ENCODE peak calls at places on chromosomes 13 and 19, in six cellular contexts. I, E, T, Z, R and J are unnamed samples.

GRCh38 chr13:109897988-109898623 is 111.7 kb upstream of the IRS2 start:
- DNase-seq in I (no peak), E (no peak), T (no peak), Z (no peak), R (no peak), J (no peak)

GRCh38 chr19:372306-372890 is 27.8 kb upstream of the MIER2 start:
- DNase-seq in I (peak; percentile 31), E (no peak), T (no peak), Z (no peak), R (no peak), J (peak; percentile 40)

GRCh38 chr13:34967851-34968562 is 25.9 kb downstream of the NBEA start:
- DNase-seq in I (no peak), E (no peak), T (no peak), Z (no peak), R (no peak), J (no peak)

GRCh38 chr19:7931221-7932061 is 5.5 kb upstream of the CTXN1 start:
- DNase-seq in I (no peak), E (no peak), T (no peak), Z (no peak), R (no peak), J (peak; percentile 87)

GRCh38 chr13:40995997-40996396 is 23.1 kb downstream of the ELF1 start:
- DNase-seq in I (no peak), E (no peak), T (no peak), Z (no peak), R (no peak), J (no peak)

GRCh38 chr13:102351486-102351885 is 50.4 kb downstream of the FGF14 start:
- DNase-seq in I (no peak), E (no peak), T (no peak), Z (no peak), R (no peak), J (no peak)

GRCh38 chr13:77544365-77544764 is 8.9 kb downstream of the SCEL start:
- DNase-seq in I (peak; percentile 38), E (peak; percentile 54), T (no peak), Z (no peak), R (no peak), J (no peak)

GRCh38 chr19:42420055-42420544 is 7.1 kb downstream of the LIPE start:
- DNase-seq in I (peak; percentile 48), E (no peak), T (no peak), Z (peak; percentile 89), R (no peak), J (peak; percentile 87)

GRCh38 chr13:110699148-110700145 is 6.5 kb downstream of the CARS2 start:
- DNase-seq in I (no peak), E (no peak), T (no peak), Z (no peak), R (peak; percentile 55), J (peak; percentile 68)

GRCh38 chr13:35766663-35767062 is 290.2 kb upstream of the MAB21L1 start:
- DNase-seq in I (no peak), E (no peak), T (no peak), Z (no peak), R (no peak), J (no peak)

GRCh38 chr13:80074811-80075210 is 266.1 kb downstream of the SPRY2 start:
- DNase-seq in I (no peak), E (no peak), T (no peak), Z (no peak), R (no peak), J (no peak)

GRCh38 chr19:11382898-11383705 is 1.0 kb downstream of the EPOR start:
- DNase-seq in I (peak; percentile 71), E (no peak), T (no peak), Z (peak; percentile 88), R (peak; percentile 75), J (peak; percentile 91)

GRCh38 chr19:3516675-3517207 is 10.6 kb downstream of the FZR1 start:
- DNase-seq in I (peak; percentile 68), E (no peak), T (no peak), Z (no peak), R (no peak), J (no peak)

GRCh38 chr13:77136902-77137420 is 110.0 kb upstream of the FBXL3 start:
- DNase-seq in I (no peak), E (no peak), T (no peak), Z (no peak), R (no peak), J (no peak)

GRCh38 chr19:9431475-9431874 is 3.9 kb downstream of the ZNF266 start:
- DNase-seq in I (no peak), E (no peak), T (peak; percentile 80), Z (peak; percentile 56), R (no peak), J (no peak)

GRCh38 chr19:3984908-3985642 is at the start of gene EEF2:
- DNase-seq in I (peak; percentile 93), E (peak; percentile 92), T (no peak), Z (peak; percentile 93), R (peak; percentile 92), J (peak; percentile 96)

GRCh38 chr13:43289458-43290255 is 266.3 kb downstream of the DNAJC15 start:
- DNase-seq in I (no peak), E (no peak), T (no peak), Z (no peak), R (no peak), J (no peak)

GRCh38 chr13:27442071-27442647 is 8.2 kb downstream of the MTIF3 start:
- DNase-seq in I (no peak), E (no peak), T (no peak), Z (no peak), R (no peak), J (no peak)

GRCh38 chr13:51091839-51092238 is 19.2 kb downstream of the C13orf42 start:
- DNase-seq in I (no peak), E (no peak), T (no peak), Z (peak; percentile 7), R (no peak), J (no peak)

GRCh38 chr19:10431943-10432735 is 11.8 kb downstream of the PDE4A start:
- DNase-seq in I (peak; percentile 78), E (no peak), T (no peak), Z (peak; percentile 87), R (peak; percentile 82), J (peak; percentile 92)

GRCh38 chr19:10854350-10855089 is 6.3 kb downstream of the C19orf38 start:
- DNase-seq in I (no peak), E (no peak), T (no peak), Z (no peak), R (no peak), J (no peak)

GRCh38 chr13:72637561-72637960 is 89.9 kb downstream of the MZT1 start:
- DNase-seq in I (no peak), E (no peak), T (no peak), Z (no peak), R (no peak), J (no peak)

DNA sequence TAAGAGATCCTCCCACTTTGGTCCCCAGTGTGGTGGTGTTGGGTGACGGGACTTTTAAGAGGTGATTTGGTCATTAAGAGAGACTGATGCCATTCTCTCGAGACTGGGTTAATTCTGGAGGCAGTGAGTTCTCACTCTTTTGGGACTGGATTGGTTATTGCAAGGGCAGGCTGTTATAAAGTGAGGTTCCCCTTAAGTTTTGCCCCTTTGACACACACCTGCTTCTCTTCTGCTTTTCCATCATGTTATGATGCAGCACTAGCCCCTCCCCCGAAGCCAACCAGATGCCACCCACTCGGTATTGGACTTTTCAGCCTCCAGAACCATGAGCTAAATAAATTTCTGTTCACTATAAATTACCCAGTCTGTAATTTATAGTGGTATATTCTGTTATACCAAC is 16.3 kb upstream of the GRAMD1A start:
- DNase-seq in I (no peak), E (no peak), T (no peak), Z (no peak), R (no peak), J (no peak)
- TF ChIP-seq POLR2AphosphoS5 in I (no peak), E (no peak), T (no peak), Z (no peak), R (no peak), J (no peak)

GRCh38 chr19:5173993-5174392 is 166.6 kb downstream of the PTPRS start:
- DNase-seq in I (no peak), E (no peak), T (no peak), Z (no peak), R (no peak), J (no peak)

GRCh38 chr19:5171711-5172110 is 168.9 kb downstream of the PTPRS start:
- DNase-seq in I (no peak), E (no peak), T (no peak), Z (no peak), R (no peak), J (no peak)

GRCh38 chr19:5166262-5166661 is 174.3 kb downstream of the PTPRS start:
- DNase-seq in I (no peak), E (no peak), T (no peak), Z (no peak), R (no peak), J (no peak)

GRCh38 chr19:5172859-5173577 is 167.6 kb downstream of the PTPRS start:
- DNase-seq in I (no peak), E (no peak), T (no peak), Z (no peak), R (no peak), J (no peak)

GRCh38 chr19:5170329-5170745 is 170.3 kb downstream of the PTPRS start:
- DNase-seq in I (peak; percentile 34), E (no peak), T (no peak), Z (peak; percentile 62), R (no peak), J (peak; percentile 88)
- TF ChIP-seq CTCF in I (peak; percentile 15), E (no peak), T (peak; percentile 95), Z (peak; percentile 78), R (no peak), J (peak; percentile 59)

DNA sequence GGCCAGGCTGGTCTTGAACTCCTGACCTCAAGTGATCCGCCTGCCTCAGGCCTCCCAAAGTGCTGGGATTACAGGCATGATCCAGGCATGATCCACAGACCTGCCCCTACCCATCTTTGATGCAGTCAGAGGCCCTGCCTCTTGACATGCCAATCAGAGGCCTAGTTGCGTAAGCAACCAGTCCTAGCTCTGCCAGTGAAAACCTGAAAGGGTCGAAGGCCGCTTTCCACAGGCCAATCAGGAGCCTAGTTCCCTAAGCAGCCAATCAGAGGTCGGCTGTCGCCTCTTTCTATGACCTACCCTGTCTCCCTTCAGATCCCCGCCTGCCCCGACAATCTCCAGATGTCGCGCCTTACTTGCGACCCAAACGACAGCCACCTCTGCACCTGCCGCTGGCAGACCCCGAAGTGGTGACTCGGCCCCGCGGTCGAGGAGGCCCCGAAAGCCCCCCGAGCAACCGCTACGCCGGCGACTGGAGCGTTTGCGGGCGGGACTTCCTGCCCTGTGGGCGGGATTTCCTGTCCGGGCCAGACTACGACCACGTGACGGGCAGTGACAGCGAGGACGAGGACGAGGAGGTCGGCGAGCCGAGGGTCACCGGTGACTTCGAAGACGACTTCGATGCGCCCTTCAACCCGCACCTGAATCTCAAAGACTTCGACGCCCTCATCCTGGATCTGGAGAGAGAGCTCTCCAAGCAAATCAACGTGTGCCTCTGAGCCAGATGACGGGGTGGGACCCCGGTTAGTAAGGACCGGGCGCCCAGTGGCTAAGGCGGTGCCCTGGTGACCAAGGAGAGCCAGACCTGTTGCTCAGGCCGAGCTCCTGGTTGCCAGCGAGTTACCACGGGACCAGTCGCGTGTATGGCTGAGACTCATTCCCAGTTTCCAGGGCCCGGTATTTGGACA is 6.3 kb downstream of the SYDE1 start:
- DNase-seq in I (no peak), E (no peak), T (no peak), Z (no peak), R (no peak), J (no peak)
- TF ChIP-seq POLR2AphosphoS5 in I (no peak), E (no peak), T (no peak), Z (no peak), R (no peak), J (no peak)

GRCh38 chr19:39032164-39032918 is at the start of gene FBXO27:
- DNase-seq in I (no peak), E (no peak), T (no peak), Z (peak; percentile 67), R (peak; percentile 71), J (no peak)

GRCh38 chr19:39037194-39037593 is 4.8 kb upstream of the FBXO27 start:
- DNase-seq in I (no peak), E (no peak), T (no peak), Z (no peak), R (no peak), J (no peak)

GRCh38 chr19:39038098-39038497 is 5.7 kb upstream of the FBXO27 start:
- DNase-seq in I (peak; percentile 58), E (no peak), T (no peak), Z (peak; percentile 76), R (no peak), J (no peak)
- TF ChIP-seq CTCF in I (no peak), E (no peak), T (peak; percentile 27), Z (peak; percentile 70), R (no peak), J (no peak)